ENCODE peak calls at places on chromosomes 5 and 9, in ten cellular contexts. One of them, this sample, is unnamed.

GRCh38 chr9:132546148-132547051 is 36.0 kb upstream of the BARHL1 start:
- DNase-seq in AG09309: no peak
- DNase-seq in MCF 10A: peak; percentile 0
- DNase-seq in NAMALWA: peak; percentile 61
- DNase-seq in central memory CD4-positive, alpha-beta T cell: no peak
- DNase-seq in cardiac fibroblast: peak; percentile 4
- DNase-seq in CD8-positive, alpha-beta memory T cell: no peak
- DNase-seq in activated effector memory CD4-positive, alpha-beta T cell treated with Interleukin-2 at 50 U/mL for 16 hours: no peak
- DNase-seq in RCC 7860: no peak
- DNase-seq in activated CD8-positive, alpha-beta memory T cell treated with anti-CD3 and anti-CD28 coated beads, Interleukin-2, amount 50 U/mL, for 48 hours: no peak
- DNase-seq in this sample: peak; percentile 78

GRCh38 chr5:44331471-44332079 is 57.6 kb downstream of the FGF10 start:
- DNase-seq in CD8-positive, alpha-beta memory T cell: no peak
- DNase-seq in central memory CD4-positive, alpha-beta T cell: no peak
- DNase-seq in activated CD8-positive, alpha-beta memory T cell treated with anti-CD3 and anti-CD28 coated beads, Interleukin-2, amount 50 U/mL, for 48 hours: no peak
- DNase-seq in RCC 7860: no peak
- DNase-seq in AG09309: no peak
- DNase-seq in MCF 10A: no peak
- DNase-seq in NAMALWA: no peak
- DNase-seq in cardiac fibroblast: peak; percentile 0
- DNase-seq in activated effector memory CD4-positive, alpha-beta T cell treated with Interleukin-2 at 50 U/mL for 16 hours: no peak
- DNase-seq in this sample: no peak

GRCh38 chr9:72880821-72881220 is 72.0 kb downstream of the ALDH1A1 start:
- DNase-seq in cardiac fibroblast: peak; percentile 22
- DNase-seq in CD8-positive, alpha-beta memory T cell: no peak
- DNase-seq in RCC 7860: no peak
- DNase-seq in activated effector memory CD4-positive, alpha-beta T cell treated with Interleukin-2 at 50 U/mL for 16 hours: no peak
- DNase-seq in AG09309: no peak
- DNase-seq in activated CD8-positive, alpha-beta memory T cell treated with anti-CD3 and anti-CD28 coated beads, Interleukin-2, amount 50 U/mL, for 48 hours: no peak
- DNase-seq in MCF 10A: no peak
- DNase-seq in central memory CD4-positive, alpha-beta T cell: no peak
- DNase-seq in NAMALWA: no peak
- DNase-seq in this sample: no peak

GRCh38 chr5:149633671-149634350 is 52.5 kb downstream of the ARHGEF37 start:
- DNase-seq in NAMALWA: no peak
- DNase-seq in activated effector memory CD4-positive, alpha-beta T cell treated with Interleukin-2 at 50 U/mL for 16 hours: no peak
- DNase-seq in cardiac fibroblast: peak; percentile 39
- DNase-seq in activated CD8-positive, alpha-beta memory T cell treated with anti-CD3 and anti-CD28 coated beads, Interleukin-2, amount 50 U/mL, for 48 hours: no peak
- DNase-seq in CD8-positive, alpha-beta memory T cell: no peak
- DNase-seq in MCF 10A: peak; percentile 81
- DNase-seq in RCC 7860: no peak
- DNase-seq in AG09309: no peak
- DNase-seq in central memory CD4-positive, alpha-beta T cell: no peak
- DNase-seq in this sample: no peak

GRCh38 chr9:109012876-109013677 is at the start of gene CTNNAL1:
- DNase-seq in activated CD8-positive, alpha-beta memory T cell treated with anti-CD3 and anti-CD28 coated beads, Interleukin-2, amount 50 U/mL, for 48 hours: peak; percentile 90
- DNase-seq in activated effector memory CD4-positive, alpha-beta T cell treated with Interleukin-2 at 50 U/mL for 16 hours: peak; percentile 77
- DNase-seq in NAMALWA: peak; percentile 92
- DNase-seq in CD8-positive, alpha-beta memory T cell: peak; percentile 91
- DNase-seq in RCC 7860: no peak
- DNase-seq in central memory CD4-positive, alpha-beta T cell: peak; percentile 80
- DNase-seq in MCF 10A: peak; percentile 82
- DNase-seq in AG09309: no peak
- DNase-seq in cardiac fibroblast: peak; percentile 82
- DNase-seq in this sample: peak; percentile 95

GRCh38 chr5:132487841-132488555 is 2.6 kb downstream of the IRF1 start:
- DNase-seq in central memory CD4-positive, alpha-beta T cell: no peak
- DNase-seq in MCF 10A: no peak
- DNase-seq in cardiac fibroblast: no peak
- DNase-seq in activated CD8-positive, alpha-beta memory T cell treated with anti-CD3 and anti-CD28 coated beads, Interleukin-2, amount 50 U/mL, for 48 hours: peak; percentile 60
- DNase-seq in RCC 7860: no peak
- DNase-seq in NAMALWA: peak; percentile 77
- DNase-seq in activated effector memory CD4-positive, alpha-beta T cell treated with Interleukin-2 at 50 U/mL for 16 hours: no peak
- DNase-seq in CD8-positive, alpha-beta memory T cell: no peak
- DNase-seq in AG09309: no peak
- DNase-seq in this sample: no peak

GRCh38 chr9:135969064-135969683 is 8.0 kb upstream of the UBAC1 start:
- DNase-seq in activated CD8-positive, alpha-beta memory T cell treated with anti-CD3 and anti-CD28 coated beads, Interleukin-2, amount 50 U/mL, for 48 hours: no peak
- DNase-seq in activated effector memory CD4-positive, alpha-beta T cell treated with Interleukin-2 at 50 U/mL for 16 hours: no peak
- DNase-seq in central memory CD4-positive, alpha-beta T cell: no peak
- DNase-seq in cardiac fibroblast: peak; percentile 17
- DNase-seq in RCC 7860: no peak
- DNase-seq in CD8-positive, alpha-beta memory T cell: no peak
- DNase-seq in MCF 10A: no peak
- DNase-seq in NAMALWA: no peak
- DNase-seq in AG09309: no peak
- DNase-seq in this sample: no peak

GRCh38 chr5:132505641-132506040 is 15.1 kb upstream of the IRF1 start:
- DNase-seq in MCF 10A: no peak
- DNase-seq in activated effector memory CD4-positive, alpha-beta T cell treated with Interleukin-2 at 50 U/mL for 16 hours: no peak
- DNase-seq in NAMALWA: no peak
- DNase-seq in CD8-positive, alpha-beta memory T cell: no peak
- DNase-seq in activated CD8-positive, alpha-beta memory T cell treated with anti-CD3 and anti-CD28 coated beads, Interleukin-2, amount 50 U/mL, for 48 hours: no peak
- DNase-seq in AG09309: no peak
- DNase-seq in central memory CD4-positive, alpha-beta T cell: no peak
- DNase-seq in RCC 7860: no peak
- DNase-seq in cardiac fibroblast: no peak
- DNase-seq in this sample: no peak

GRCh38 chr9:27340876-27341540 is 44.1 kb upstream of the EQTN start:
- DNase-seq in activated effector memory CD4-positive, alpha-beta T cell treated with Interleukin-2 at 50 U/mL for 16 hours: no peak
- DNase-seq in MCF 10A: no peak
- DNase-seq in NAMALWA: no peak
- DNase-seq in AG09309: no peak
- DNase-seq in activated CD8-positive, alpha-beta memory T cell treated with anti-CD3 and anti-CD28 coated beads, Interleukin-2, amount 50 U/mL, for 48 hours: no peak
- DNase-seq in RCC 7860: no peak
- DNase-seq in cardiac fibroblast: peak; percentile 28
- DNase-seq in CD8-positive, alpha-beta memory T cell: no peak
- DNase-seq in central memory CD4-positive, alpha-beta T cell: no peak
- DNase-seq in this sample: no peak

GRCh38 chr9:134059661-134060395 is 8.0 kb downstream of the BRD3 start:
- DNase-seq in AG09309: no peak
- DNase-seq in CD8-positive, alpha-beta memory T cell: no peak
- DNase-seq in central memory CD4-positive, alpha-beta T cell: no peak
- DNase-seq in cardiac fibroblast: no peak
- DNase-seq in MCF 10A: no peak
- DNase-seq in NAMALWA: peak; percentile 79
- DNase-seq in RCC 7860: no peak
- DNase-seq in activated effector memory CD4-positive, alpha-beta T cell treated with Interleukin-2 at 50 U/mL for 16 hours: no peak
- DNase-seq in activated CD8-positive, alpha-beta memory T cell treated with anti-CD3 and anti-CD28 coated beads, Interleukin-2, amount 50 U/mL, for 48 hours: no peak
- DNase-seq in this sample: peak; percentile 87

GRCh38 chr9:115058684-115059315 is 59.2 kb downstream of the TNC start:
- DNase-seq in CD8-positive, alpha-beta memory T cell: no peak
- DNase-seq in activated effector memory CD4-positive, alpha-beta T cell treated with Interleukin-2 at 50 U/mL for 16 hours: no peak
- DNase-seq in MCF 10A: peak; percentile 77
- DNase-seq in activated CD8-positive, alpha-beta memory T cell treated with anti-CD3 and anti-CD28 coated beads, Interleukin-2, amount 50 U/mL, for 48 hours: no peak
- DNase-seq in central memory CD4-positive, alpha-beta T cell: no peak
- DNase-seq in RCC 7860: no peak
- DNase-seq in NAMALWA: no peak
- DNase-seq in AG09309: peak; percentile 64
- DNase-seq in cardiac fibroblast: peak; percentile 70
- DNase-seq in this sample: no peak

GRCh38 chr9:79912641-79913040 is 340.9 kb downstream of the TLE4 start:
- DNase-seq in AG09309: no peak
- DNase-seq in MCF 10A: no peak
- DNase-seq in cardiac fibroblast: no peak
- DNase-seq in central memory CD4-positive, alpha-beta T cell: no peak
- DNase-seq in RCC 7860: no peak
- DNase-seq in activated effector memory CD4-positive, alpha-beta T cell treated with Interleukin-2 at 50 U/mL for 16 hours: no peak
- DNase-seq in activated CD8-positive, alpha-beta memory T cell treated with anti-CD3 and anti-CD28 coated beads, Interleukin-2, amount 50 U/mL, for 48 hours: no peak
- DNase-seq in NAMALWA: no peak
- DNase-seq in CD8-positive, alpha-beta memory T cell: no peak
- DNase-seq in this sample: no peak

GRCh38 chr9:129464972-129465833 is 155.7 kb downstream of the C9orf50 start:
- DNase-seq in MCF 10A: peak; percentile 51
- DNase-seq in central memory CD4-positive, alpha-beta T cell: no peak
- DNase-seq in activated effector memory CD4-positive, alpha-beta T cell treated with Interleukin-2 at 50 U/mL for 16 hours: no peak
- DNase-seq in NAMALWA: no peak
- DNase-seq in RCC 7860: peak; percentile 66
- DNase-seq in AG09309: no peak
- DNase-seq in CD8-positive, alpha-beta memory T cell: no peak
- DNase-seq in cardiac fibroblast: peak; percentile 43
- DNase-seq in activated CD8-positive, alpha-beta memory T cell treated with anti-CD3 and anti-CD28 coated beads, Interleukin-2, amount 50 U/mL, for 48 hours: no peak
- DNase-seq in this sample: no peak

GRCh38 chr5:5005351-5005750 is 134.8 kb upstream of the ADAMTS16 start:
- DNase-seq in central memory CD4-positive, alpha-beta T cell: no peak
- DNase-seq in NAMALWA: no peak
- DNase-seq in AG09309: no peak
- DNase-seq in MCF 10A: peak; percentile 40
- DNase-seq in CD8-positive, alpha-beta memory T cell: no peak
- DNase-seq in cardiac fibroblast: no peak
- DNase-seq in activated CD8-positive, alpha-beta memory T cell treated with anti-CD3 and anti-CD28 coated beads, Interleukin-2, amount 50 U/mL, for 48 hours: no peak
- DNase-seq in activated effector memory CD4-positive, alpha-beta T cell treated with Interleukin-2 at 50 U/mL for 16 hours: no peak
- DNase-seq in RCC 7860: no peak
- DNase-seq in this sample: no peak

GRCh38 chr5:6681682-6682081 is 31.6 kb upstream of the TENT4A start:
- DNase-seq in CD8-positive, alpha-beta memory T cell: no peak
- DNase-seq in activated effector memory CD4-positive, alpha-beta T cell treated with Interleukin-2 at 50 U/mL for 16 hours: no peak
- DNase-seq in NAMALWA: no peak
- DNase-seq in central memory CD4-positive, alpha-beta T cell: no peak
- DNase-seq in RCC 7860: no peak
- DNase-seq in activated CD8-positive, alpha-beta memory T cell treated with anti-CD3 and anti-CD28 coated beads, Interleukin-2, amount 50 U/mL, for 48 hours: no peak
- DNase-seq in MCF 10A: no peak
- DNase-seq in cardiac fibroblast: no peak
- DNase-seq in AG09309: no peak
- DNase-seq in this sample: no peak

GRCh38 chr9:125851971-125852370 is 104.8 kb downstream of the PBX3 start:
- DNase-seq in cardiac fibroblast: no peak
- DNase-seq in NAMALWA: no peak
- DNase-seq in RCC 7860: no peak
- DNase-seq in activated CD8-positive, alpha-beta memory T cell treated with anti-CD3 and anti-CD28 coated beads, Interleukin-2, amount 50 U/mL, for 48 hours: no peak
- DNase-seq in central memory CD4-positive, alpha-beta T cell: no peak
- DNase-seq in MCF 10A: no peak
- DNase-seq in activated effector memory CD4-positive, alpha-beta T cell treated with Interleukin-2 at 50 U/mL for 16 hours: no peak
- DNase-seq in AG09309: no peak
- DNase-seq in CD8-positive, alpha-beta memory T cell: no peak
- DNase-seq in this sample: no peak

GRCh38 chr5:179411161-179411841 is 66.0 kb upstream of the ADAMTS2 start:
- DNase-seq in activated CD8-positive, alpha-beta memory T cell treated with anti-CD3 and anti-CD28 coated beads, Interleukin-2, amount 50 U/mL, for 48 hours: no peak
- DNase-seq in activated effector memory CD4-positive, alpha-beta T cell treated with Interleukin-2 at 50 U/mL for 16 hours: no peak
- DNase-seq in RCC 7860: no peak
- DNase-seq in cardiac fibroblast: no peak
- DNase-seq in CD8-positive, alpha-beta memory T cell: no peak
- DNase-seq in AG09309: no peak
- DNase-seq in central memory CD4-positive, alpha-beta T cell: no peak
- DNase-seq in MCF 10A: no peak
- DNase-seq in NAMALWA: no peak
- DNase-seq in this sample: no peak

GRCh38 chr5:178583279-178583678 is 6.9 kb downstream of the COL23A1 start:
- DNase-seq in CD8-positive, alpha-beta memory T cell: no peak
- DNase-seq in NAMALWA: no peak
- DNase-seq in central memory CD4-positive, alpha-beta T cell: no peak
- DNase-seq in cardiac fibroblast: no peak
- DNase-seq in RCC 7860: no peak
- DNase-seq in activated CD8-positive, alpha-beta memory T cell treated with anti-CD3 and anti-CD28 coated beads, Interleukin-2, amount 50 U/mL, for 48 hours: no peak
- DNase-seq in activated effector memory CD4-positive, alpha-beta T cell treated with Interleukin-2 at 50 U/mL for 16 hours: no peak
- DNase-seq in MCF 10A: no peak
- DNase-seq in AG09309: no peak
- DNase-seq in this sample: no peak

GRCh38 chr9:3475300-3476020 is 50.3 kb downstream of the RFX3 start:
- DNase-seq in NAMALWA: no peak
- DNase-seq in CD8-positive, alpha-beta memory T cell: no peak
- DNase-seq in cardiac fibroblast: no peak
- DNase-seq in AG09309: no peak
- DNase-seq in MCF 10A: peak; percentile 27
- DNase-seq in central memory CD4-positive, alpha-beta T cell: no peak
- DNase-seq in activated CD8-positive, alpha-beta memory T cell treated with anti-CD3 and anti-CD28 coated beads, Interleukin-2, amount 50 U/mL, for 48 hours: no peak
- DNase-seq in RCC 7860: no peak
- DNase-seq in activated effector memory CD4-positive, alpha-beta T cell treated with Interleukin-2 at 50 U/mL for 16 hours: no peak
- DNase-seq in this sample: no peak

GRCh38 chr9:97271292-97271691 is 36.2 kb upstream of the CCDC180 start:
- DNase-seq in AG09309: no peak
- DNase-seq in NAMALWA: no peak
- DNase-seq in activated CD8-positive, alpha-beta memory T cell treated with anti-CD3 and anti-CD28 coated beads, Interleukin-2, amount 50 U/mL, for 48 hours: no peak
- DNase-seq in central memory CD4-positive, alpha-beta T cell: no peak
- DNase-seq in CD8-positive, alpha-beta memory T cell: no peak
- DNase-seq in cardiac fibroblast: no peak
- DNase-seq in RCC 7860: no peak
- DNase-seq in activated effector memory CD4-positive, alpha-beta T cell treated with Interleukin-2 at 50 U/mL for 16 hours: no peak
- DNase-seq in MCF 10A: no peak
- DNase-seq in this sample: no peak

GRCh38 chr5:121489972-121490371 is 361.7 kb upstream of the FTMT start:
- DNase-seq in RCC 7860: no peak
- DNase-seq in AG09309: no peak
- DNase-seq in CD8-positive, alpha-beta memory T cell: no peak
- DNase-seq in NAMALWA: no peak
- DNase-seq in central memory CD4-positive, alpha-beta T cell: no peak
- DNase-seq in MCF 10A: no peak
- DNase-seq in cardiac fibroblast: no peak
- DNase-seq in activated effector memory CD4-positive, alpha-beta T cell treated with Interleukin-2 at 50 U/mL for 16 hours: no peak
- DNase-seq in activated CD8-positive, alpha-beta memory T cell treated with anti-CD3 and anti-CD28 coated beads, Interleukin-2, amount 50 U/mL, for 48 hours: no peak
- DNase-seq in this sample: no peak

GRCh38 chr5:115586525-115587146 is 15.6 kb downstream of the TICAM2 start:
- DNase-seq in NAMALWA: peak; percentile 55
- DNase-seq in RCC 7860: peak; percentile 34
- DNase-seq in AG09309: no peak
- DNase-seq in central memory CD4-positive, alpha-beta T cell: peak; percentile 12
- DNase-seq in activated CD8-positive, alpha-beta memory T cell treated with anti-CD3 and anti-CD28 coated beads, Interleukin-2, amount 50 U/mL, for 48 hours: no peak
- DNase-seq in CD8-positive, alpha-beta memory T cell: no peak
- DNase-seq in MCF 10A: peak; percentile 44
- DNase-seq in cardiac fibroblast: peak; percentile 71
- DNase-seq in activated effector memory CD4-positive, alpha-beta T cell treated with Interleukin-2 at 50 U/mL for 16 hours: no peak
- DNase-seq in this sample: peak; percentile 71

GRCh38 chr5:128534729-128535128 is 3.3 kb downstream of the FBN2 start:
- DNase-seq in MCF 10A: peak; percentile 93
- DNase-seq in activated CD8-positive, alpha-beta memory T cell treated with anti-CD3 and anti-CD28 coated beads, Interleukin-2, amount 50 U/mL, for 48 hours: no peak
- DNase-seq in RCC 7860: no peak
- DNase-seq in cardiac fibroblast: peak; percentile 13
- DNase-seq in AG09309: no peak
- DNase-seq in CD8-positive, alpha-beta memory T cell: no peak
- DNase-seq in NAMALWA: no peak
- DNase-seq in activated effector memory CD4-positive, alpha-beta T cell treated with Interleukin-2 at 50 U/mL for 16 hours: no peak
- DNase-seq in central memory CD4-positive, alpha-beta T cell: no peak
- DNase-seq in this sample: no peak

GRCh38 chr5:168683247-168683926 is 104.2 kb upstream of the PANK3 start:
- DNase-seq in MCF 10A: no peak
- DNase-seq in RCC 7860: no peak
- DNase-seq in NAMALWA: no peak
- DNase-seq in CD8-positive, alpha-beta memory T cell: no peak
- DNase-seq in activated CD8-positive, alpha-beta memory T cell treated with anti-CD3 and anti-CD28 coated beads, Interleukin-2, amount 50 U/mL, for 48 hours: peak; percentile 58
- DNase-seq in activated effector memory CD4-positive, alpha-beta T cell treated with Interleukin-2 at 50 U/mL for 16 hours: no peak
- DNase-seq in central memory CD4-positive, alpha-beta T cell: peak; percentile 10
- DNase-seq in cardiac fibroblast: no peak
- DNase-seq in AG09309: no peak
- DNase-seq in this sample: no peak

GRCh38 chr5:77851229-77852067 is 75.3 kb upstream of the TBCA start:
- DNase-seq in activated CD8-positive, alpha-beta memory T cell treated with anti-CD3 and anti-CD28 coated beads, Interleukin-2, amount 50 U/mL, for 48 hours: peak; percentile 61
- DNase-seq in NAMALWA: no peak
- DNase-seq in central memory CD4-positive, alpha-beta T cell: no peak
- DNase-seq in CD8-positive, alpha-beta memory T cell: no peak
- DNase-seq in AG09309: no peak
- DNase-seq in RCC 7860: no peak
- DNase-seq in activated effector memory CD4-positive, alpha-beta T cell treated with Interleukin-2 at 50 U/mL for 16 hours: no peak
- DNase-seq in MCF 10A: no peak
- DNase-seq in cardiac fibroblast: peak; percentile 22
- DNase-seq in this sample: no peak

GRCh38 chr5:119878712-119879111 is 249.4 kb downstream of the FAM170A start:
- DNase-seq in NAMALWA: no peak
- DNase-seq in AG09309: no peak
- DNase-seq in activated CD8-positive, alpha-beta memory T cell treated with anti-CD3 and anti-CD28 coated beads, Interleukin-2, amount 50 U/mL, for 48 hours: no peak
- DNase-seq in activated effector memory CD4-positive, alpha-beta T cell treated with Interleukin-2 at 50 U/mL for 16 hours: no peak
- DNase-seq in central memory CD4-positive, alpha-beta T cell: no peak
- DNase-seq in MCF 10A: peak; percentile 10
- DNase-seq in CD8-positive, alpha-beta memory T cell: no peak
- DNase-seq in RCC 7860: no peak
- DNase-seq in cardiac fibroblast: no peak
- DNase-seq in this sample: no peak

GRCh38 chr5:158933494-158934318 is 166.0 kb downstream of the EBF1 start:
- DNase-seq in cardiac fibroblast: no peak
- DNase-seq in RCC 7860: no peak
- DNase-seq in MCF 10A: no peak
- DNase-seq in central memory CD4-positive, alpha-beta T cell: no peak
- DNase-seq in CD8-positive, alpha-beta memory T cell: no peak
- DNase-seq in activated CD8-positive, alpha-beta memory T cell treated with anti-CD3 and anti-CD28 coated beads, Interleukin-2, amount 50 U/mL, for 48 hours: no peak
- DNase-seq in AG09309: no peak
- DNase-seq in activated effector memory CD4-positive, alpha-beta T cell treated with Interleukin-2 at 50 U/mL for 16 hours: no peak
- DNase-seq in NAMALWA: no peak
- DNase-seq in this sample: no peak

GRCh38 chr9:107636596-107637405 is 147.2 kb upstream of the KLF4 start:
- DNase-seq in central memory CD4-positive, alpha-beta T cell: no peak
- DNase-seq in NAMALWA: no peak
- DNase-seq in cardiac fibroblast: no peak
- DNase-seq in MCF 10A: no peak
- DNase-seq in CD8-positive, alpha-beta memory T cell: no peak
- DNase-seq in activated CD8-positive, alpha-beta memory T cell treated with anti-CD3 and anti-CD28 coated beads, Interleukin-2, amount 50 U/mL, for 48 hours: no peak
- DNase-seq in activated effector memory CD4-positive, alpha-beta T cell treated with Interleukin-2 at 50 U/mL for 16 hours: no peak
- DNase-seq in RCC 7860: no peak
- DNase-seq in AG09309: no peak
- DNase-seq in this sample: no peak

This sample was measured in Karpas-422.